ENCODE peak calls at places on chromosomes 4 and X, in ten cellular contexts. Q is brain microvascular endothelial cell; C is MM.1S; P is kidney epithelial cell; W is CD8-positive, alpha-beta T cell; B is AG04450; H is sigmoid colon; T is WERI-Rb-1; X is tibial artery; O is epithelial cell of esophagus. A is an unnamed sample.

GRCh38 chr4:74114234-74114633 is 15.2 kb upstream of the CXCL2 start:
- DNase-seq in B (peak; percentile 16), C (no peak), X (no peak), W (no peak), H (no peak), P (peak; percentile 56), T (no peak), Q (peak; percentile 81), O (peak; percentile 93), A (peak; percentile 20)

GRCh38 chrX:39900788-39901170 is 197.0 kb downstream of the BCOR start:
- DNase-seq in Q (no peak), W (no peak), O (no peak), P (no peak), H (no peak), C (no peak), T (peak; percentile 47), B (no peak), X (no peak), A (no peak)

GRCh38 chrX:134949271-134949670 is 41.5 kb upstream of the SMIM10 start:
- DNase-seq in H (no peak), X (no peak), C (no peak), T (no peak), B (no peak), P (no peak), W (no peak), O (no peak), Q (peak; percentile 35), A (no peak)

GRCh38 chr4:150501983-150502382 is 80.0 kb upstream of the MAB21L2 start:
- DNase-seq in H (no peak), C (no peak), Q (no peak), X (no peak), W (no peak), P (no peak), B (no peak), T (no peak), O (no peak), A (no peak)

GRCh38 chrX:19670321-19670750 is 155.0 kb upstream of the MAP3K15 start:
- DNase-seq in W (no peak), X (no peak), O (peak; percentile 56), P (no peak), B (peak; percentile 30), T (no peak), H (no peak), Q (no peak), C (no peak), A (peak; percentile 81)

GRCh38 chr4:179110356-179110755 is 1668.1 kb upstream of the AGA start:
- DNase-seq in X (no peak), B (peak; percentile 88), T (no peak), Q (peak; percentile 81), C (no peak), H (no peak), W (no peak), O (peak; percentile 97), P (peak; percentile 96), A (no peak)

GRCh38 chr4:90979551-90979950 is 852.4 kb downstream of the CCSER1 start:
- DNase-seq in X (no peak), B (no peak), Q (no peak), C (no peak), H (no peak), W (no peak), T (no peak), P (no peak), O (no peak), A (no peak)

GRCh38 chr4:6525474-6525873 is 49.5 kb upstream of the MAN2B2 start:
- DNase-seq in H (no peak), O (no peak), P (no peak), X (no peak), B (no peak), T (no peak), Q (no peak), W (no peak), C (no peak), A (no peak)

GRCh38 chrX:65688403-65688881 is 21.0 kb downstream of the MSN start:
- DNase-seq in X (no peak), B (no peak), C (peak; percentile 85), W (no peak), Q (no peak), P (no peak), H (no peak), O (peak; percentile 66), T (no peak), A (no peak)

GRCh38 chr4:15507679-15508078 is 38.0 kb downstream of the CC2D2A start:
- DNase-seq in C (no peak), O (no peak), B (no peak), H (no peak), W (no peak), X (no peak), T (no peak), Q (no peak), P (no peak), A (no peak)

GRCh38 chr4:15516494-15516893 is 46.8 kb downstream of the CC2D2A start:
- DNase-seq in T (no peak), H (no peak), X (no peak), O (no peak), P (no peak), B (no peak), W (no peak), Q (no peak), C (no peak), A (no peak)

GRCh38 chr4:15515106-15515505 is 45.4 kb downstream of the CC2D2A start:
- DNase-seq in T (peak; percentile 41), W (no peak), Q (peak; percentile 71), H (no peak), X (no peak), O (no peak), P (no peak), C (no peak), B (no peak), A (no peak)

GRCh38 chr4:15513545-15513944 is 43.9 kb downstream of the CC2D2A start:
- DNase-seq in Q (no peak), O (no peak), W (no peak), H (no peak), P (no peak), X (no peak), B (no peak), T (no peak), C (no peak), A (no peak)
- TF ChIP-seq CTCF in Q (peak; percentile 7), O (no peak), W (no peak), H (no peak), P (no peak), X (no peak), B (peak; percentile 25), T (peak; percentile 40), C (no peak), A (peak; percentile 23)

DNA sequence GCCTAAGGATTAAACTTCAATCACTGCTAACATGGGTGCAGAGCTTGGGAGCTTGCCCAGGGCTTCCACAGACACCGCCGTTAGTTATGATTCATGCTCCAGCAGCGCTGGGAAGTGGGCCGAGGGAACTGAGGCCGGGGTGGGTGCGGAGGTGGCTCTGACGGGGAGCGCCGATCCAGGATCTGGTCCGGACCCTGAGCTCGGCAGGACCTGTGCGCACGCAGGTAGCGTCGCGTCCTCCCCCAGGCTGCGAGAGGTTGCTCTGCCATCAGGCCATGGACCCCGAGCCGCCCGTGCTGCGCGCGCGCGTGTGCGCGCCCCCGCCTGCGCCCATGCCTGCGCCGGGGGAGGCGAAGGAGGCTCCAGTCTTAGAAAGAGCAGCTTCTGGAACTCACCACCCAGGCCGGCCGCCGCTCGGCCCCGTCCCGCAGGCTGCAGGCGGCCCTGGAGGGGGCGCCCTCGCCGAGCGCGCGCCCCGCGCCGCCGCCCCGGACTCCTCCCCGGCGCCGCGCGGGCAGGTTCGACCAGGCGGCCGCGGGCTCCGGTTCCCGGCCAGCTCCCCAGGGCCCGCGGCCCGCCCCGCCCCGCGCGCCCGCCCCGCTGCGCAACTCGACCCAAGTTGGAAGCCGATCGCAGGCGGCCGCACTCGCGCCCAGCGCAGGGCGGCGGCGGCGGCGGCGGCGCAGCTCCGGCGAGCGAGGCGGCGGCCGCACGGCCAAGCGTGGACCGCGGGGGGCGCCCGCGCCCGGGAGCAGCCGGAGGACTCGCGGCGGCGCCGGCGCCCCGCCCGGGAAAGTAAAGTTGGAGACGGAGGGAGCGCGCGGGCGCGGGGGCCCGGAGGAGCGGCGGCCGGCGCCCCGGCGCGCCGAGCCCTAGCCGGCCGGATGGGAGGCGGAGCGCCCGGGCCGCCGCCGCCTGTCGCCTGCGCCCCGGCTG is 646 bp upstream of the ADRA2C start:
- DNase-seq in H (no peak), T (peak; percentile 80), B (no peak), C (no peak), P (no peak), X (peak; percentile 91), W (no peak), Q (peak; percentile 37), O (peak; percentile 41), A (no peak)
- TF ChIP-seq CTCF in H (no peak), T (peak; percentile 61), B (no peak), C (no peak), P (no peak), X (no peak), W (no peak), Q (no peak), O (no peak), A (no peak)

GRCh38 chr4:153545822-153546221 is 79.7 kb downstream of the TMEM131L start:
- DNase-seq in X (no peak), P (no peak), C (no peak), O (no peak), Q (no peak), B (no peak), T (no peak), H (no peak), W (no peak), A (no peak)

GRCh38 chr4:153541426-153542096 is 75.4 kb downstream of the TMEM131L start:
- DNase-seq in B (peak; percentile 78), W (no peak), X (no peak), T (no peak), P (peak; percentile 34), C (no peak), O (no peak), Q (peak; percentile 95), H (no peak), A (peak; percentile 67)

GRCh38 chr4:153542131-153542530 is 76.0 kb downstream of the TMEM131L start:
- DNase-seq in C (no peak), O (no peak), X (no peak), T (no peak), P (no peak), Q (no peak), W (no peak), H (no peak), B (no peak), A (no peak)

GRCh38 chr4:153543351-153543750 is 77.2 kb downstream of the TMEM131L start:
- DNase-seq in T (no peak), C (no peak), W (no peak), X (no peak), P (no peak), H (no peak), B (no peak), Q (no peak), O (no peak), A (no peak)

DNA sequence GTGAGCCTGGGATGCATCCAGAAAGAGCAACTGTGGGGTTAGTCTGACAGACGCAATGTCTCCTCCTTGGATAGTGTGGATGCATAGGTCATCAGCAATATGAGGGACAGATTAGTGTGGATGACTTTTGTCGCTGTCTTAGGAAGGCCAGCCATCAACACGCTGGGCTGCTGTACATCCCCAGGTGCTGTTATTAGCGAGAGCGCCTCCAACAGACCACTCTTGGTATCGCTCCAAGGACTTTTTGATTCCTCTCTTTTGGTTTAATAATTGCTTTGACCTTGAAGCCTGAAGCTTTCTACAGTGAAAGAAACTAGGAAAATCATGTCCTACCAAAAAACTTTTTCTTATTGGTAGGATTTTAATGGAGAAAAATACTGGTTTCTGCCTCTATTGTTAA is 76.7 kb downstream of the TMEM131L start:
- DNase-seq in W (no peak), Q (no peak), P (no peak), B (no peak), O (no peak), C (no peak), T (no peak), X (no peak), H (no peak), A (no peak)
- TF ChIP-seq CTCF in W (peak; percentile 38), Q (peak; percentile 36), P (no peak), B (no peak), O (no peak), C (peak; percentile 11), T (peak; percentile 36), X (no peak), H (no peak), A (no peak)

GRCh38 chrX:118226060-118226428 is 109.4 kb upstream of the KLHL13 start:
- DNase-seq in W (no peak), P (no peak), O (peak; percentile 46), T (no peak), H (no peak), Q (peak; percentile 3), X (no peak), B (no peak), C (peak; percentile 40), A (no peak)
- TF ChIP-seq CTCF in W (no peak), P (peak; percentile 32), O (peak; percentile 53), T (peak; percentile 9), H (peak; percentile 20), Q (peak; percentile 41), X (peak; percentile 37), B (peak; percentile 47), C (peak; percentile 59), A (peak; percentile 41)

A was measured in AG09319.